ENCODE peak calls at places on chromosomes 13 and 19, in nine cellular contexts. F is breast epithelium, L is psoas muscle, D is ascending aorta, B is brain microvascular endothelial cell, W is cardiac muscle cell, S is lower leg skin, P is OCI-LY7, V is esophagus squamous epithelium. G is an unnamed sample.
A peak's percentile ranks its signal among the peaks of the same experiment; 100 is the strongest.

GRCh38 chr13:73673931-73674330 is 460.3 kb downstream of the KLF12 start:
- DNase-seq in F (no peak), L (no peak), D (no peak), B (no peak), W (no peak), S (no peak), P (no peak), V (no peak), G (no peak)

GRCh38 chr19:51660975-51661600 is 14.5 kb upstream of the SIGLEC14 start:
- DNase-seq in F (no peak), L (peak; percentile 59), D (no peak), B (peak; percentile 77), W (peak; percentile 90), S (no peak), P (peak; percentile 76), V (no peak), G (peak; percentile 56)

GRCh38 chr13:38602261-38602660 is 84.6 kb upstream of the FREM2 start:
- DNase-seq in F (no peak), L (no peak), D (no peak), B (peak; percentile 18), W (peak; percentile 15), S (no peak), P (no peak), V (no peak), G (no peak)

GRCh38 chr13:27461940-27462584 is 11.7 kb upstream of the MTIF3 start:
- DNase-seq in F (no peak), L (no peak), D (no peak), B (no peak), W (no peak), S (no peak), P (peak; percentile 31), V (no peak), G (no peak)

GRCh38 chr19:38266981-38267597 is 2.7 kb downstream of the SPINT2 start:
- DNase-seq in F (no peak), L (no peak), D (no peak), B (peak; percentile 47), W (peak; percentile 55), S (no peak), P (no peak), V (no peak), G (no peak)

GRCh38 chr13:30735025-30735967 is at the start of gene ALOX5AP:
- DNase-seq in F (no peak), L (no peak), D (no peak), B (no peak), W (no peak), S (no peak), P (peak; percentile 92), V (no peak), G (no peak)

GRCh38 chr19:3292958-3293529 is 68.6 kb downstream of the CELF5 start:
- DNase-seq in F (no peak), L (no peak), D (no peak), B (no peak), W (no peak), S (no peak), P (no peak), V (no peak), G (no peak)

GRCh38 chr13:29702912-29703351 is 107.4 kb upstream of the SLC7A1 start:
- DNase-seq in F (no peak), L (peak; percentile 38), D (no peak), B (peak; percentile 92), W (peak; percentile 93), S (peak; percentile 89), P (no peak), V (no peak), G (peak; percentile 43)

GRCh38 chr19:43525836-43526771 is 897 bp downstream of the ETHE1 start:
- DNase-seq in F (no peak), L (no peak), D (no peak), B (no peak), W (no peak), S (peak; percentile 90), P (no peak), V (no peak), G (no peak)

GRCh38 chr13:37207646-37208045 is 102.2 kb upstream of the CSNK1A1L start:
- DNase-seq in F (no peak), L (no peak), D (no peak), B (peak; percentile 70), W (peak; percentile 40), S (no peak), P (no peak), V (no peak), G (no peak)

GRCh38 chr19:3459322-3459881 is 20.9 kb downstream of the SMIM24 start:
- DNase-seq in F (peak; percentile 71), L (peak; percentile 88), D (peak; percentile 96), B (peak; percentile 96), W (peak; percentile 96), S (peak; percentile 95), P (no peak), V (no peak), G (peak; percentile 87)

GRCh38 chr19:49472936-49473335 is 1.1 kb upstream of the FLT3LG start:
- DNase-seq in F (no peak), L (no peak), D (no peak), B (no peak), W (no peak), S (no peak), P (no peak), V (no peak), G (no peak)

GRCh38 chr19:49474545-49474930 is 523 bp downstream of the FLT3LG start:
- DNase-seq in F (no peak), L (no peak), D (no peak), B (no peak), W (no peak), S (no peak), P (no peak), V (no peak), G (no peak)

GRCh38 chr19:49473868-49474544 is at the start of gene FLT3LG:
- DNase-seq in F (peak; percentile 79), L (peak; percentile 80), D (peak; percentile 88), B (peak; percentile 39), W (peak; percentile 78), S (peak; percentile 95), P (peak; percentile 87), V (no peak), G (no peak)

GRCh38 chr19:49475995-49476880 is 2.2 kb downstream of the FLT3LG start:
- DNase-seq in F (no peak), L (peak; percentile 60), D (no peak), B (no peak), W (peak; percentile 53), S (peak; percentile 94), P (peak; percentile 60), V (no peak), G (no peak)

GRCh38 chr19:49475191-49475932 is 1.3 kb downstream of the FLT3LG start:
- DNase-seq in F (no peak), L (no peak), D (no peak), B (no peak), W (no peak), S (no peak), P (no peak), V (no peak), G (no peak)
- H3K4me3 ChIP-seq in F (no peak overlapping the region), L (no peak overlapping the region), D (peak overlapping the region; percentile 68), B (no peak overlapping the region), W (no peak overlapping the region), S (no peak overlapping the region), P (peak overlapping the region; percentile 69), V (no peak overlapping the region), G (no peak overlapping the region)

DNA sequence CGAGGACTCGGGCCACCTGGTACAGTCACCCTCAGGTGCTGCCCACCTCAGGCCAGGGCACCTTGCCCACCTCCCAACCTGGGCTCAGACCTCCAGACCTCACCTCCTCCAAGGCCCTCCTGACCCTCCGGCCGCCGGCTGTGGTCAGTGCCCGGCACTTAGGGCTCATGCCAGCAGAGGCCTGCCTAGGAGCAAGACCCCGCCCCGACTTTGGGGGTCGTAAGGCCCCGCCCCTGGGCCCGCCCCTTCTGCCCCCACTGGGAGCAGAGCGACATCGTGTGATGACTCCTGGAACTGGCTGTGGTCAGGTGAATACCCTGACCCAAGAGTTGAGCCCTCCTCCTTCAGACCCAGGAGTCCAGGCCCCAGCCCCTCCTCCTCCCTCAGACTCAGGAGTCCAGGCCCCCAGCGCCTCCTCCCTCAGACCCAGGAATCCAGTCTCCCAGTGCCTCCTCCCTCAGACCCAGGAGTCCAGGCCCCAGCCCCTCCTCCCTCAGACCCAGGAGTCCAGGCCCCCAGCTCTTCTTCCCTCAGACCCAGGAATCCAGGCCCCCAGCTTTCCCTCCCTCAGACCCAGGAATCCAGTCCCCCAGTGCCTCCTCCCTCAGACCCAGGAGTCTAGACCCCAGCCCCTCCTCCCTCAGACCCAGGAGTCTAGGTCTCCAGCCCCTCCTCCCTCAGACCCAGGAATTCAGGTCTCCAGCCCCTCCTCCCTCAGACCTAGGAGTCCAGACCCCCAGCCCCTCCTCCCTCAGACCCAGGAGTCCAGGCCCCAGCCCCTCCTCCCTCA is at the start of gene SBK2:
- DNase-seq in F (no peak), L (no peak), D (no peak), B (no peak), W (no peak), S (no peak), P (peak; percentile 29), V (no peak), G (no peak)
- TF ChIP-seq CTCF in F (no peak), L (peak; percentile 16), D (no peak), B (peak; percentile 45), W (peak; percentile 18), S (no peak), P (peak; percentile 58), V (no peak), G (peak; percentile 20)

DNA sequence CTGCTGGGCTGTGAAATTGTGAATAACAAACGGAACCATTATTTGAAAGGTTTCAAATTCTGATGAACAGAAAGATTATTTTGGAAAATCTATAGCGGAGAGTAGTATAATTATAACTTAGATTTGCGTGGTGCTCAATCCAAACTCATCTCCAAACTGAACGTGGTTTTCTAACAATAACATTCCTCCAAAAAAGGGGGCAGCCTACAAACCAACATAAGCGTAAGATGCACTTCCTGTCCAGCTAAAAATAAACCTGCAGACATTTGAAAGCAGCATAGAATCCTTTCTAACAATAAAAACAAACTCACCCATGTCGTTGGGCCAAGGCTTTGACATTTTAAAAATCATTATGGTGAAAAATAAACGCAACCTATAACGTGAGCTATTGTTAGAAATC is 178.4 kb downstream of the COL4A1 start:
- DNase-seq in F (no peak), L (no peak), D (no peak), B (no peak), W (no peak), S (no peak), P (no peak), V (no peak), G (no peak)
- H3K4me3 ChIP-seq in F (no peak overlapping the region), L (peak overlapping the region; percentile 19), D (no peak overlapping the region), B (no peak overlapping the region), W (no peak overlapping the region), S (no peak overlapping the region), P (no peak overlapping the region), V (no peak overlapping the region), G (no peak overlapping the region)

DNA sequence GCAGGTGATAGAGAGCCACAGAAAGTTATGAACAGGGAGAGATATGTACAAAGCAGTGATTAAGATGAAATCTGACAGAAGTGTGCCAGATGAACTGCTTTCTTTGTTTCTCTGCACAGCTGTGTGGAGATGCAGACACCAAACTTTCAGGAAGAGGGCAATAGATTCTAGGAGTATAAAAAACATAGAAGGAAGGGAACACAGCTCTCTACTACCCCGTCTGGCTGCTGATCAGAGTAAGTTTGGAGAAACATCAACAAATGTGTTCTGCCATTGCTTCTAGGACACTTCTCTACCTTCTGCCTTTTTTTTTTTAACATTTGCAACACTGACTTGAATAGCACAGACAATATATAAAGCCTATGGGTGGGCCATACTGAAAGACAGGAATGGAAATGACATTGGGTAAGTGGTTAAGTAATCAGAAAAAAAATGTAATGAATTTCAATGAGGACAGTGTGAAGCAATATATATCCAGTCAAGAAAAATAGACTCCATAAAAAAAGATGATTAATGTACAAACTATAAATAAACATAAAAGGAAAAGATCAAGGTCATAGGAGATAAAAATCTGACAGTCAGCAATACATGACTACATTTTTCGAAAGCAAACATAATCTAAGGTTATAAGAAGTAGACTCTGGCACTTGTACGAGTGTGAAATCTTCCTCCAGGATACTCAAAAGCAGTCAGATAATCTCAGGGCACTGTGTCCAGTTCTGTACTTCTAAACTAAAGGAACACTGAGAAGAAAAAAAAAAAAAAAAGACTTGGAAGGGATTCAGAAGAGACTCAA is 21.4 kb downstream of the NUFIP1 start:
- DNase-seq in F (no peak), L (no peak), D (no peak), B (peak; percentile 40), W (peak; percentile 68), S (no peak), P (no peak), V (no peak), G (peak; percentile 18)
- TF ChIP-seq CTCF in F (no peak), L (no peak), D (no peak), B (peak; percentile 60), W (peak; percentile 52), S (no peak), P (no peak), V (peak; percentile 13), G (peak; percentile 44)